ENCODE peak calls at places on chromosome 6, in eight cellular contexts. O is OCI-LY7, Y is adrenal gland, M is spleen, K is endodermal cell, J is brain microvascular endothelial cell, F is left ventricle myocardium inferior, E is MM.1S. L is an unnamed sample.

GRCh38 chr6:143505537-143505936 is 6.0 kb downstream of the FUCA2 start:
- DNase-seq in O (no peak), Y (no peak), M (no peak), K (no peak), J (no peak), F (no peak), E (no peak), L (no peak)

GRCh38 chr6:16698988-16699868 is 62.0 kb downstream of the ATXN1 start:
- DNase-seq in O (no peak), Y (no peak), M (no peak), K (no peak), J (no peak), F (no peak), E (no peak), L (no peak)

GRCh38 chr6:40789143-40789764 is 202.1 kb upstream of the LRFN2 start:
- DNase-seq in O (no peak), Y (no peak), M (no peak), K (peak), J (no peak), F (no peak), E (no peak), L (peak)

GRCh38 chr6:33330736-33331135 is 13.2 kb upstream of the ZBTB22 start:
- DNase-seq in O (no peak), Y (no peak), M (no peak), K (no peak), J (no peak), F (no peak), E (no peak), L (no peak)

GRCh38 chr6:33313709-33314514 is at the start of gene TAPBP:
- DNase-seq in O (peak), Y (peak), M (peak), K (peak), J (peak), F (peak), E (peak), L (peak)

GRCh38 chr6:169984181-169985120 is 233.0 kb downstream of the ERMARD start:
- DNase-seq in O (no peak), Y (no peak), M (peak), K (no peak), J (no peak), F (peak), E (no peak), L (no peak)

GRCh38 chr6:56593801-56594318 is 48.8 kb downstream of the DST start:
- DNase-seq in O (peak), Y (no peak), M (no peak), K (no peak), J (no peak), F (no peak), E (peak), L (no peak)

GRCh38 chr6:106119526-106119925 is 33.4 kb downstream of the PRDM1 start:
- DNase-seq in O (no peak), Y (no peak), M (no peak), K (no peak), J (no peak), F (no peak), E (no peak), L (no peak)

GRCh38 chr6:69789573-69789972 is 7.2 kb downstream of the LMBRD1 start:
- DNase-seq in O (no peak), Y (no peak), M (no peak), K (no peak), J (no peak), F (no peak), E (no peak), L (no peak)

GRCh38 chr6:125747589-125748533 is 1.6 kb upstream of the HEY2 start:
- DNase-seq in O (peak), Y (peak), M (peak), K (peak), J (no peak), F (peak), E (peak), L (peak)

GRCh38 chr6:167647333-167647732 is 179.4 kb upstream of the AFDN start:
- DNase-seq in O (no peak), Y (no peak), M (no peak), K (no peak), J (no peak), F (no peak), E (no peak), L (no peak)

GRCh38 chr6:5389086-5389745 is 127.9 kb downstream of the FARS2 start:
- DNase-seq in O (no peak), Y (no peak), M (no peak), K (no peak), J (no peak), F (no peak), E (no peak), L (no peak)
- TF ChIP-seq CTCF in O (no peak), Y (no peak), M (no peak), K (no peak), J (no peak), F (no peak), E (no peak), L (no peak)

DNA sequence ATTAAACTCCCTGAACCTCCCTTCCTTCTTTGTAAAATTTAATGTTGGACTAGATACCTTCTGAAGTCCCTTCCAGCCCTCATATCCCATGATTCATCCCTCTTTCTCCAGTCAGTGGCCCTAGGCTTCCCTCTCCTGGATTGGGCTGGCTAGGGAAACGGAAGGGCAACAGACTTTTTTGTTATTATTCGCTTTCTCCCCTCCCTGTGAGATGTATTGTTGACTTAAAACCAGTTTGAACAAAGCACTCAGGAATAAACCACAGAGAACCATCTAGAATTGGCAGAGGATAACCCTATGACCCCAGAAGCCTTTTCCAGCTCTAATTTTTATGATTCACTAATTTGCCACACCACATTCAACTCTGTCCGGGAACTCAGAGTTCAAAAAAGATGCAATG is 239.7 kb upstream of the SUPT3H start:
- DNase-seq in O (no peak), Y (no peak), M (no peak), K (no peak), J (no peak), F (no peak), E (no peak), L (no peak)
- TF ChIP-seq CTCF in O (no peak), Y (no peak), M (no peak), K (no peak), J (peak), F (no peak), E (no peak), L (no peak)

DNA sequence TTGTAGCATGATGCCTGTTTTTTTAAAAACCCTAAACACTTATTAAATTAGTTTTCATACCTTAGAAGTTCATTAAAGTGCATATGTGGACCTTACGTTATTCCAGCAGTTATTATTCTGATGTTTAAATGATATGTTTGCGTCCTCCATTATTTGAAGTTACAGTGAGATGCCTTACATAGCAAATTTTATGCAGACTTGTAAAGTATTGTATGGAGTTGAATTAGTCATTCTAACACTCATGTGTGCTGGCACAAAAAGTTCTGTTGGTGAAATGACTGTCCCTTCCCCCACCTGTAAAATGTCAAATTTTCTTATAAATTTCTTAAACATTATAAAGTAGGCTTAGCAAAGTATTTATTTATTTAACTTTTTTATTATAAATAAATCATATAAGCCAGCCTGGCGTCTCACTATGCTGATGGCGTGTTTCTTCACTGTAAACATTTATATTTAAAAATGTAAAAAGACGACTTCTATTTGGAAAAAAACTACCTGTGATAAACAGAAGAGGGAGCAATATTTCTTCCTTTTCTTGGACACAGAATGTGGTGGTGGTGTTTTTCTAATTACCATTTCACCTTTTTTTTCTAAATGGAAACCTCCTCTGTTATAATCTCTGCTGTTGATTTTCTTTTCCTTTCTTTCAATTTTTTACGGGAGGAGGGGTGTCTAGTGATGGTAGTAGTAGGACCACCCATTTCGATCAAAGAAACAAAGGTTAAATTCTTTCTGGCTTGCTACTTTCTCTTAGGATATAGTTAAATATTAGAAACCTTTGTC is 155.4 kb downstream of the RFPL4B start:
- DNase-seq in O (no peak), Y (no peak), M (no peak), K (no peak), J (no peak), F (no peak), E (no peak), L (no peak)
- TF ChIP-seq CTCF in O (peak), Y (no peak), M (no peak), K (peak), J (peak), F (peak), E (no peak), L (no peak)

GRCh38 chr6:7720346-7720745 is 5.6 kb upstream of the BMP6 start:
- DNase-seq in O (no peak), Y (no peak), M (no peak), K (no peak), J (no peak), F (no peak), E (no peak), L (no peak)

GRCh38 chr6:7719364-7719763 is 6.5 kb upstream of the BMP6 start:
- DNase-seq in O (no peak), Y (no peak), M (no peak), K (no peak), J (no peak), F (no peak), E (no peak), L (no peak)

GRCh38 chr6:7723041-7723447 is 2.9 kb upstream of the BMP6 start:
- DNase-seq in O (peak), Y (peak), M (peak), K (peak), J (peak), F (peak), E (peak), L (peak)

GRCh38 chr6:7723554-7723953 is 2.3 kb upstream of the BMP6 start:
- DNase-seq in O (no peak), Y (no peak), M (no peak), K (no peak), J (no peak), F (no peak), E (no peak), L (no peak)

DNA sequence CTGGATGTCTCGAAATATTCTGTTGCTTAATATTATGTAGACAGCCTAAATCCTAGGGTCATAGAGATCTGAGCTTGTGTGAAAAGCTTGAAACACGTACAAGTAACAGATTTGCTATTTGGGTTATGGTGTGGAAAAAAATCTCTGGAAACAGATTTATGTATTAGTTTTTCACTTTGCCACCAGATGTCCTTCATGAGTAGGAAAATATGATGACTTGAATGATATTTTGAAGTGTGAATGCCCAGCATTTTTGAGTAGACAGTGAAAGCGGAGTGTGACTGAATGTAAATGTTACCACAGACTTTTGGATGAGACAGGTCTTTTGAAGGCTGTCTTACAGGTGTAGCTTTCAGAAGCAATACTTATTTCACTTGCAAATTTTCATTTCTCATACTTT is 4.2 kb upstream of the BMP6 start:
- DNase-seq in O (peak), Y (no peak), M (no peak), K (no peak), J (no peak), F (no peak), E (peak), L (no peak)
- TF ChIP-seq CTCF in O (peak), Y (peak), M (peak), K (no peak), J (peak), F (peak), E (peak), L (no peak)

GRCh38 chr6:20024979-20025378 is 187.3 kb downstream of the MBOAT1 start:
- DNase-seq in O (no peak), Y (no peak), M (no peak), K (no peak), J (no peak), F (no peak), E (no peak), L (no peak)
- TF ChIP-seq CTCF in O (no peak), Y (no peak), M (no peak), K (peak), J (no peak), F (no peak), E (no peak), L (no peak)

GRCh38 chr6:44152109-44152461 is 6.5 kb upstream of the CAPN11 start:
- DNase-seq in O (no peak), Y (no peak), M (no peak), K (no peak), J (no peak), F (no peak), E (no peak), L (no peak)
- TF ChIP-seq CTCF in O (peak), Y (peak), M (peak), K (no peak), J (no peak), F (peak), E (no peak), L (peak)

GRCh38 chr6:43211960-43212359 is 17.3 kb downstream of the DNPH1 start:
- DNase-seq in O (no peak), Y (no peak), M (no peak), K (no peak), J (no peak), F (no peak), E (no peak), L (no peak)
- TF ChIP-seq CTCF in O (peak), Y (no peak), M (no peak), K (peak), J (peak), F (no peak), E (no peak), L (no peak)

DNA sequence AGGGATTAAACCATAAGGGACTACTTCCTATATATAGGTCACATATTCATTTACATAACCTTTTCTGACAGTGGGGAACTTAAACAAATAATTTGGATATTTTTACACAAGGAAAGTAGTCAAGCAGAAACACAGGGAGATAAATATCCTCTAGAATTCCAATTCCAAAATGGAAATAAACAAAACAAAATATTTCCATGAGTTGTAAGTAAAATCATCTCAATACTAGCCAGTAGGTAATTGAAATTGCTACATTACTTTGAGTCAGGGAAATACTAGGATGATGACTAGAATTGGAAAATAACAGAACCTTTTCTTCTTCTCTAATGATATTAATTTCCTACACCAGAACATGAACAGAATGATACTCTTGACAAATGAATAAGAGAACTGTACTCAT is 1308.1 kb upstream of the GJE1 start:
- DNase-seq in O (no peak), Y (no peak), M (no peak), K (no peak), J (no peak), F (no peak), E (no peak), L (no peak)
- TF ChIP-seq CTCF in O (no peak), Y (no peak), M (no peak), K (no peak), J (no peak), F (no peak), E (no peak), L (no peak)

L was measured in natural killer cell.